ENCODE peak calls at places on chromosomes 2 and 18, in five cellular contexts. N is ELF-1, W is esophagus squamous epithelium, T is HepG2, A is SK-MEL-5. D is an unnamed sample.

GRCh38 chr2:110874565-110875383 is 142.4 kb downstream of the ACOXL start:
- DNase-seq in T (no peak), N (no peak), W (no peak), A (no peak), D (no peak)

GRCh38 chr2:197515277-197515797 is 529 bp upstream of the MOB4 start:
- DNase-seq in T (peak; percentile 61), W (no peak), A (no peak), N (no peak), D (no peak)

GRCh38 chr2:70519453-70519852 is 34.2 kb downstream of the TGFA start:
- DNase-seq in A (no peak), T (no peak), W (no peak), N (no peak), D (no peak)

GRCh38 chr2:239361311-239361642 is 39.5 kb downstream of the HDAC4 start:
- DNase-seq in N (no peak), A (peak; percentile 7), T (no peak), W (no peak), D (peak; percentile 26)

GRCh38 chr2:149329068-149329467 is 1.3 kb upstream of the LYPD6 start:
- DNase-seq in T (no peak), A (peak; percentile 32), W (no peak), N (no peak), D (no peak)

GRCh38 chr2:11038641-11039040 is 116.6 kb upstream of the SLC66A3 start:
- DNase-seq in N (no peak), T (no peak), A (no peak), W (no peak), D (no peak)

GRCh38 chr2:20351555-20352229 is 1.0 kb upstream of the PUM2 start:
- DNase-seq in W (no peak), N (no peak), T (peak; percentile 90), A (no peak), D (no peak)

GRCh38 chr2:241489080-241489479 is 19.3 kb downstream of the STK25 start:
- DNase-seq in W (no peak), T (no peak), A (no peak), N (no peak), D (no peak)

GRCh38 chr2:207734264-207734635 is 22.8 kb downstream of the CCNYL1 start:
- DNase-seq in A (peak; percentile 57), N (no peak), W (no peak), T (peak; percentile 75), D (no peak)

GRCh38 chr18:11847811-11848210 is 3.4 kb upstream of the CHMP1B start:
- DNase-seq in A (no peak), W (no peak), T (no peak), N (no peak), D (no peak)

GRCh38 chr2:37585295-37585908 is 86.0 kb downstream of the CDC42EP3 start:
- DNase-seq in N (peak; percentile 32), W (no peak), T (no peak), A (no peak), D (no peak)

GRCh38 chr2:48699377-48699951 is 56.1 kb downstream of the LHCGR start:
- DNase-seq in N (peak; percentile 28), W (no peak), A (no peak), T (no peak), D (no peak)

GRCh38 chr2:129267559-129267958 is 711.9 kb upstream of the RAB6C start:
- DNase-seq in N (no peak), W (no peak), T (no peak), A (no peak), D (no peak)

GRCh38 chr2:145380436-145381017 is 860.6 kb upstream of the ZEB2 start:
- DNase-seq in T (no peak), W (no peak), N (no peak), A (peak; percentile 39), D (no peak)

GRCh38 chr2:188142636-188143035 is 149.0 kb upstream of the GULP1 start:
- DNase-seq in T (no peak), W (no peak), N (no peak), A (no peak), D (no peak)

GRCh38 chr18:9684901-9685738 is 23.0 kb upstream of the RAB31 start:
- DNase-seq in N (no peak), A (no peak), T (no peak), W (no peak), D (no peak)

GRCh38 chr2:166127217-166128155 is at the start of gene SCN1A:
- DNase-seq in N (peak; percentile 9), T (peak; percentile 89), W (no peak), A (peak; percentile 62), D (no peak)

GRCh38 chr2:43383533-43383932 is 157.1 kb upstream of the ZFP36L2 start:
- DNase-seq in A (no peak), W (no peak), T (no peak), N (no peak), D (no peak)

GRCh38 chr2:36290306-36290705 is 65.3 kb upstream of the CRIM1 start:
- DNase-seq in W (no peak), T (no peak), A (no peak), N (no peak), D (no peak)

GRCh38 chr2:50556934-50557575 is 474.9 kb downstream of the NRXN1 start:
- DNase-seq in T (no peak), N (no peak), W (no peak), A (no peak), D (no peak)

D was measured in hippocampal formation.